ENCODE peak calls at places on chromosomes 2 and 18, in four cellular contexts. D, W, U and X are unnamed samples.

GRCh38 chr2:151796774-151797173 is 31.4 kb downstream of the ARL5A start:
- DNase-seq in U (no peak), D (no peak), W (no peak), X (no peak)

GRCh38 chr2:173588931-173589369 is 234.3 kb downstream of the CDCA7 start:
- DNase-seq in U (no peak), D (no peak), W (peak), X (peak)

GRCh38 chr18:12639990-12640880 is 17.7 kb downstream of the SPIRE1 start:
- DNase-seq in U (no peak), D (no peak), W (peak), X (peak)

GRCh38 chr2:74554821-74555531 is 456 bp downstream of the DOK1 start:
- DNase-seq in D (peak), U (no peak), W (peak), X (peak)

GRCh38 chr2:218046234-218046633 is 22.8 kb upstream of the RUFY4 start:
- DNase-seq in U (no peak), D (no peak), W (no peak), X (no peak)

GRCh38 chr2:119290859-119291587 is 67.4 kb downstream of the STEAP3 start:
- DNase-seq in W (peak), D (peak), U (peak), X (peak)

GRCh38 chr2:45199973-45200372 is 190.7 kb upstream of the SIX2 start:
- DNase-seq in D (no peak), W (peak), U (no peak), X (peak)

GRCh38 chr2:129806317-129806716 is 173.1 kb upstream of the RAB6C start:
- DNase-seq in D (no peak), W (no peak), U (no peak), X (no peak)

GRCh38 chr2:95526360-95527341 is 42.1 kb upstream of the TRIM43B start:
- DNase-seq in U (peak), D (peak), W (peak), X (peak)

GRCh38 chr2:62321370-62321769 is 125.5 kb downstream of the B3GNT2 start:
- DNase-seq in U (no peak), W (no peak), D (no peak), X (no peak)

GRCh38 chr2:85177031-85177824 is 44.0 kb downstream of the TCF7L1 start:
- DNase-seq in U (no peak), D (no peak), W (no peak), X (no peak)

GRCh38 chr18:79399275-79400081 is 3.7 kb downstream of the NFATC1 start:
- DNase-seq in U (no peak), W (no peak), D (peak), X (no peak)

GRCh38 chr2:84631047-84631446 is 114.7 kb downstream of the DNAH6 start:
- DNase-seq in U (no peak), W (peak), D (no peak), X (peak)